ENCODE peak calls at places on chromosome 4, in four cellular contexts. One of them, this sample, is unnamed.

GRCh38 chr4:121863787-121864186 is 6.5 kb downstream of the BBS7 start:
- DNase-seq in WTC11: peak
- DNase-seq in breast epithelium: no peak
- DNase-seq in stimulated activated effector memory CD8-positive, alpha-beta T cell treated with anti-CD3 and anti-CD28 coated beads, Interleukin-12 subunit alpha, Interleukin-12 subunit beta, amount 100 ng/mL, for 72 hours: no peak
- DNase-seq in this sample: peak

GRCh38 chr4:148041606-148042324 is 309.9 kb downstream of the ARHGAP10 start:
- DNase-seq in stimulated activated effector memory CD8-positive, alpha-beta T cell treated with anti-CD3 and anti-CD28 coated beads, Interleukin-12 subunit alpha, Interleukin-12 subunit beta, amount 100 ng/mL, for 72 hours: no peak
- DNase-seq in WTC11: no peak
- DNase-seq in breast epithelium: no peak
- DNase-seq in this sample: no peak

GRCh38 chr4:82431026-82431745 is 796 bp downstream of the ENOPH1 start:
- DNase-seq in stimulated activated effector memory CD8-positive, alpha-beta T cell treated with anti-CD3 and anti-CD28 coated beads, Interleukin-12 subunit alpha, Interleukin-12 subunit beta, amount 100 ng/mL, for 72 hours: no peak
- DNase-seq in breast epithelium: no peak
- DNase-seq in WTC11: peak
- DNase-seq in this sample: no peak

GRCh38 chr4:7668282-7668681 is 233.6 kb upstream of the PSAPL1 start:
- DNase-seq in stimulated activated effector memory CD8-positive, alpha-beta T cell treated with anti-CD3 and anti-CD28 coated beads, Interleukin-12 subunit alpha, Interleukin-12 subunit beta, amount 100 ng/mL, for 72 hours: no peak
- DNase-seq in breast epithelium: no peak
- DNase-seq in WTC11: no peak
- DNase-seq in this sample: no peak

GRCh38 chr4:96593422-96593821 is 753.5 kb downstream of the PDHA2 start:
- DNase-seq in WTC11: no peak
- DNase-seq in stimulated activated effector memory CD8-positive, alpha-beta T cell treated with anti-CD3 and anti-CD28 coated beads, Interleukin-12 subunit alpha, Interleukin-12 subunit beta, amount 100 ng/mL, for 72 hours: no peak
- DNase-seq in breast epithelium: no peak
- DNase-seq in this sample: no peak

GRCh38 chr4:22514001-22514400 is 1.9 kb downstream of the ADGRA3 start:
- DNase-seq in stimulated activated effector memory CD8-positive, alpha-beta T cell treated with anti-CD3 and anti-CD28 coated beads, Interleukin-12 subunit alpha, Interleukin-12 subunit beta, amount 100 ng/mL, for 72 hours: no peak
- DNase-seq in WTC11: no peak
- DNase-seq in breast epithelium: no peak
- DNase-seq in this sample: peak

GRCh38 chr4:167021545-167022155 is 212.6 kb downstream of the SPOCK3 start:
- DNase-seq in breast epithelium: peak
- DNase-seq in stimulated activated effector memory CD8-positive, alpha-beta T cell treated with anti-CD3 and anti-CD28 coated beads, Interleukin-12 subunit alpha, Interleukin-12 subunit beta, amount 100 ng/mL, for 72 hours: peak
- DNase-seq in WTC11: peak
- DNase-seq in this sample: peak

GRCh38 chr4:30821891-30822612 is 101.9 kb downstream of the PCDH7 start:
- DNase-seq in stimulated activated effector memory CD8-positive, alpha-beta T cell treated with anti-CD3 and anti-CD28 coated beads, Interleukin-12 subunit alpha, Interleukin-12 subunit beta, amount 100 ng/mL, for 72 hours: no peak
- DNase-seq in breast epithelium: no peak
- DNase-seq in WTC11: no peak
- DNase-seq in this sample: no peak

GRCh38 chr4:56728512-56728911 is 47.4 kb upstream of the HOPX start:
- DNase-seq in WTC11: no peak
- DNase-seq in stimulated activated effector memory CD8-positive, alpha-beta T cell treated with anti-CD3 and anti-CD28 coated beads, Interleukin-12 subunit alpha, Interleukin-12 subunit beta, amount 100 ng/mL, for 72 hours: no peak
- DNase-seq in breast epithelium: no peak
- DNase-seq in this sample: peak

GRCh38 chr4:74042681-74043080 is 4.2 kb upstream of the CXCL3 start:
- DNase-seq in breast epithelium: no peak
- DNase-seq in stimulated activated effector memory CD8-positive, alpha-beta T cell treated with anti-CD3 and anti-CD28 coated beads, Interleukin-12 subunit alpha, Interleukin-12 subunit beta, amount 100 ng/mL, for 72 hours: no peak
- DNase-seq in WTC11: no peak
- DNase-seq in this sample: no peak

GRCh38 chr4:7103599-7104365 is 35.9 kb upstream of the GRPEL1 start:
- DNase-seq in breast epithelium: no peak
- DNase-seq in WTC11: no peak
- DNase-seq in stimulated activated effector memory CD8-positive, alpha-beta T cell treated with anti-CD3 and anti-CD28 coated beads, Interleukin-12 subunit alpha, Interleukin-12 subunit beta, amount 100 ng/mL, for 72 hours: peak
- DNase-seq in this sample: no peak

GRCh38 chr4:122423246-122423645 is 33.3 kb downstream of the IL2 start:
- DNase-seq in stimulated activated effector memory CD8-positive, alpha-beta T cell treated with anti-CD3 and anti-CD28 coated beads, Interleukin-12 subunit alpha, Interleukin-12 subunit beta, amount 100 ng/mL, for 72 hours: no peak
- DNase-seq in WTC11: no peak
- DNase-seq in breast epithelium: no peak
- DNase-seq in this sample: no peak

GRCh38 chr4:125421547-125421946 is 106.8 kb downstream of the FAT4 start:
- DNase-seq in stimulated activated effector memory CD8-positive, alpha-beta T cell treated with anti-CD3 and anti-CD28 coated beads, Interleukin-12 subunit alpha, Interleukin-12 subunit beta, amount 100 ng/mL, for 72 hours: no peak
- DNase-seq in WTC11: no peak
- DNase-seq in breast epithelium: no peak
- DNase-seq in this sample: no peak

GRCh38 chr4:70556856-70557255 is 35.2 kb upstream of the AMBN start:
- DNase-seq in breast epithelium: no peak
- DNase-seq in stimulated activated effector memory CD8-positive, alpha-beta T cell treated with anti-CD3 and anti-CD28 coated beads, Interleukin-12 subunit alpha, Interleukin-12 subunit beta, amount 100 ng/mL, for 72 hours: no peak
- DNase-seq in WTC11: no peak
- DNase-seq in this sample: no peak

GRCh38 chr4:8393593-8394038 is 46.9 kb downstream of the ACOX3 start:
- DNase-seq in stimulated activated effector memory CD8-positive, alpha-beta T cell treated with anti-CD3 and anti-CD28 coated beads, Interleukin-12 subunit alpha, Interleukin-12 subunit beta, amount 100 ng/mL, for 72 hours: peak
- DNase-seq in WTC11: no peak
- DNase-seq in breast epithelium: no peak
- DNase-seq in this sample: peak

GRCh38 chr4:177283167-177283566 is 26.5 kb upstream of the NEIL3 start:
- DNase-seq in WTC11: no peak
- DNase-seq in breast epithelium: no peak
- DNase-seq in stimulated activated effector memory CD8-positive, alpha-beta T cell treated with anti-CD3 and anti-CD28 coated beads, Interleukin-12 subunit alpha, Interleukin-12 subunit beta, amount 100 ng/mL, for 72 hours: no peak
- DNase-seq in this sample: no peak

GRCh38 chr4:96170198-96170597 is 330.3 kb downstream of the PDHA2 start:
- DNase-seq in breast epithelium: no peak
- DNase-seq in stimulated activated effector memory CD8-positive, alpha-beta T cell treated with anti-CD3 and anti-CD28 coated beads, Interleukin-12 subunit alpha, Interleukin-12 subunit beta, amount 100 ng/mL, for 72 hours: no peak
- DNase-seq in WTC11: peak
- DNase-seq in this sample: no peak

GRCh38 chr4:38132140-38132673 is 172.0 kb downstream of the PTTG2 start:
- DNase-seq in WTC11: no peak
- DNase-seq in breast epithelium: no peak
- DNase-seq in stimulated activated effector memory CD8-positive, alpha-beta T cell treated with anti-CD3 and anti-CD28 coated beads, Interleukin-12 subunit alpha, Interleukin-12 subunit beta, amount 100 ng/mL, for 72 hours: peak
- DNase-seq in this sample: peak

GRCh38 chr4:5079581-5079980 is 28.3 kb downstream of the STK32B start:
- DNase-seq in breast epithelium: no peak
- DNase-seq in stimulated activated effector memory CD8-positive, alpha-beta T cell treated with anti-CD3 and anti-CD28 coated beads, Interleukin-12 subunit alpha, Interleukin-12 subunit beta, amount 100 ng/mL, for 72 hours: no peak
- DNase-seq in WTC11: no peak
- DNase-seq in this sample: no peak

GRCh38 chr4:24794111-24794860 is 1.1 kb upstream of the SOD3 start:
- DNase-seq in breast epithelium: no peak
- DNase-seq in stimulated activated effector memory CD8-positive, alpha-beta T cell treated with anti-CD3 and anti-CD28 coated beads, Interleukin-12 subunit alpha, Interleukin-12 subunit beta, amount 100 ng/mL, for 72 hours: no peak
- DNase-seq in WTC11: no peak
- DNase-seq in this sample: peak

GRCh38 chr4:92461732-92462131 is 158.0 kb downstream of the GRID2 start:
- DNase-seq in stimulated activated effector memory CD8-positive, alpha-beta T cell treated with anti-CD3 and anti-CD28 coated beads, Interleukin-12 subunit alpha, Interleukin-12 subunit beta, amount 100 ng/mL, for 72 hours: no peak
- DNase-seq in WTC11: no peak
- DNase-seq in breast epithelium: no peak
- DNase-seq in this sample: no peak

GRCh38 chr4:28250646-28251045 is 1390.0 kb downstream of the STIM2 start:
- DNase-seq in stimulated activated effector memory CD8-positive, alpha-beta T cell treated with anti-CD3 and anti-CD28 coated beads, Interleukin-12 subunit alpha, Interleukin-12 subunit beta, amount 100 ng/mL, for 72 hours: no peak
- DNase-seq in WTC11: no peak
- DNase-seq in breast epithelium: no peak
- DNase-seq in this sample: no peak

GRCh38 chr4:153409412-153409811 is 56.7 kb upstream of the TMEM131L start:
- DNase-seq in WTC11: no peak
- DNase-seq in breast epithelium: no peak
- DNase-seq in stimulated activated effector memory CD8-positive, alpha-beta T cell treated with anti-CD3 and anti-CD28 coated beads, Interleukin-12 subunit alpha, Interleukin-12 subunit beta, amount 100 ng/mL, for 72 hours: no peak
- DNase-seq in this sample: no peak

GRCh38 chr4:40933272-40934053 is 183.7 kb downstream of the NSUN7 start:
- DNase-seq in breast epithelium: no peak
- DNase-seq in WTC11: no peak
- DNase-seq in stimulated activated effector memory CD8-positive, alpha-beta T cell treated with anti-CD3 and anti-CD28 coated beads, Interleukin-12 subunit alpha, Interleukin-12 subunit beta, amount 100 ng/mL, for 72 hours: no peak
- DNase-seq in this sample: no peak

GRCh38 chr4:70721747-70722146 is at the start of gene RUFY3:
- DNase-seq in stimulated activated effector memory CD8-positive, alpha-beta T cell treated with anti-CD3 and anti-CD28 coated beads, Interleukin-12 subunit alpha, Interleukin-12 subunit beta, amount 100 ng/mL, for 72 hours: no peak
- DNase-seq in WTC11: no peak
- DNase-seq in breast epithelium: no peak
- DNase-seq in this sample: peak

This sample was measured in Caki2.